ENCODE peak calls at places on chromosomes 11 and 22, in six cellular contexts. One of them, this sample, is unnamed.

GRCh38 chr22:43883012-43883661 is 8.7 kb downstream of the PNPLA5 start:
- DNase-seq in transverse colon: peak; percentile 36
- DNase-seq in sigmoid colon: peak; percentile 54
- DNase-seq in H1: peak; percentile 65
- DNase-seq in HepG2: peak; percentile 77
- DNase-seq in prostate gland: peak; percentile 38
- DNase-seq in this sample: no peak

GRCh38 chr11:69131644-69132300 is 24.0 kb upstream of the SMIM38 start:
- DNase-seq in transverse colon: peak; percentile 85
- DNase-seq in sigmoid colon: no peak
- DNase-seq in H1: peak; percentile 81
- DNase-seq in HepG2: peak; percentile 80
- DNase-seq in prostate gland: peak; percentile 87
- DNase-seq in this sample: peak; percentile 88

GRCh38 chr11:7983832-7984590 is 3.1 kb upstream of the EIF3F start:
- DNase-seq in transverse colon: no peak
- DNase-seq in sigmoid colon: no peak
- DNase-seq in H1: no peak
- DNase-seq in HepG2: no peak
- DNase-seq in prostate gland: no peak
- DNase-seq in this sample: no peak

GRCh38 chr22:36015155-36015805 is 13.3 kb downstream of the RBFOX2 start:
- DNase-seq in transverse colon: no peak
- DNase-seq in sigmoid colon: no peak
- DNase-seq in H1: no peak
- DNase-seq in HepG2: no peak
- DNase-seq in prostate gland: no peak
- DNase-seq in this sample: no peak

GRCh38 chr11:130181295-130182272 is 22.0 kb downstream of the ST14 start:
- DNase-seq in transverse colon: peak; percentile 84
- DNase-seq in sigmoid colon: no peak
- DNase-seq in H1: no peak
- DNase-seq in HepG2: peak; percentile 99
- DNase-seq in prostate gland: peak; percentile 59
- DNase-seq in this sample: no peak

GRCh38 chr11:73326929-73327811 is 19.1 kb downstream of the ARHGEF17 start:
- DNase-seq in transverse colon: no peak
- DNase-seq in sigmoid colon: no peak
- DNase-seq in H1: no peak
- DNase-seq in HepG2: no peak
- DNase-seq in prostate gland: no peak
- DNase-seq in this sample: no peak

GRCh38 chr11:80007616-80008015 is 566.8 kb upstream of the TENM4 start:
- DNase-seq in transverse colon: no peak
- DNase-seq in sigmoid colon: no peak
- DNase-seq in H1: no peak
- DNase-seq in HepG2: no peak
- DNase-seq in prostate gland: no peak
- DNase-seq in this sample: no peak

GRCh38 chr11:72037554-72038311 is 39.0 kb downstream of the IL18BP start:
- DNase-seq in transverse colon: no peak
- DNase-seq in sigmoid colon: no peak
- DNase-seq in H1: no peak
- DNase-seq in HepG2: no peak
- DNase-seq in prostate gland: no peak
- DNase-seq in this sample: no peak

GRCh38 chr22:19579880-19580279 is 55.7 kb upstream of the CLDN5 start:
- DNase-seq in transverse colon: peak; percentile 11
- DNase-seq in sigmoid colon: peak; percentile 74
- DNase-seq in H1: no peak
- DNase-seq in HepG2: no peak
- DNase-seq in prostate gland: no peak
- DNase-seq in this sample: no peak

GRCh38 chr11:70159612-70160570 is 43.2 kb upstream of the FADD start:
- DNase-seq in transverse colon: peak; percentile 16
- DNase-seq in sigmoid colon: no peak
- DNase-seq in H1: no peak
- DNase-seq in HepG2: no peak
- DNase-seq in prostate gland: peak; percentile 61
- DNase-seq in this sample: no peak
- H3K4me1 ChIP-seq in transverse colon: peaks cover 5% of the 10 kb centered on the region
- H3K4me1 ChIP-seq in sigmoid colon: no peaks in the 10 kb centered on the region
- H3K4me1 ChIP-seq in H1: no peaks in the 10 kb centered on the region
- H3K4me1 ChIP-seq in HepG2: no peaks in the 10 kb centered on the region
- H3K4me1 ChIP-seq in prostate gland: no peaks in the 10 kb centered on the region
- H3K4me1 ChIP-seq in this sample: no peaks in the 10 kb centered on the region

DNA sequence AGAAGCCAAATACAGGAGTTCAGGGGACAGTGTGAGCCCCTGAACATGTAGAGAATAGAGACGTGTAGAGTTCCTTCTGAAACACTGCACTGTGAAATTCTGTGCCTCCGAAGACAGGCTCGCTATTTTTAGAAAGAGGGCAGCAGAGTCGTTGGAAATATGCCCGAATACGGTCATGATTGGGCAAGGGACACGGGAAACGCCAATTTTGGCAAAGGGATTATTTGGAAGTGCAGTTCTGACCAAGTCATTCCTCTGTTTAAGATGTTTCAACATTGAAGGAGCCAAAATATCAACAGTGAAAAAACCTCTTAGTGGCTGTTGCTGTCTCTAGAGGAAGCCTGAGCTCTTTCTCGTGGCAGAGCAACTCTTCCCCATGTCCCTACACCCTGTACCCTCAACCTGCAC is 9.5 kb upstream of the CBX6 start:
- DNase-seq in transverse colon: peak; percentile 54
- DNase-seq in sigmoid colon: peak; percentile 90
- DNase-seq in H1: no peak
- DNase-seq in HepG2: no peak
- DNase-seq in prostate gland: peak; percentile 75
- DNase-seq in this sample: peak; percentile 51
- TF ChIP-seq POLR2AphosphoS5 in transverse colon: peak; percentile 35
- TF ChIP-seq POLR2AphosphoS5 in sigmoid colon: peak; percentile 82
- TF ChIP-seq POLR2AphosphoS5 in H1: no peak
- TF ChIP-seq POLR2AphosphoS5 in HepG2: no peak
- TF ChIP-seq POLR2AphosphoS5 in prostate gland: peak; percentile 94
- TF ChIP-seq POLR2AphosphoS5 in this sample: peak; percentile 65

DNA sequence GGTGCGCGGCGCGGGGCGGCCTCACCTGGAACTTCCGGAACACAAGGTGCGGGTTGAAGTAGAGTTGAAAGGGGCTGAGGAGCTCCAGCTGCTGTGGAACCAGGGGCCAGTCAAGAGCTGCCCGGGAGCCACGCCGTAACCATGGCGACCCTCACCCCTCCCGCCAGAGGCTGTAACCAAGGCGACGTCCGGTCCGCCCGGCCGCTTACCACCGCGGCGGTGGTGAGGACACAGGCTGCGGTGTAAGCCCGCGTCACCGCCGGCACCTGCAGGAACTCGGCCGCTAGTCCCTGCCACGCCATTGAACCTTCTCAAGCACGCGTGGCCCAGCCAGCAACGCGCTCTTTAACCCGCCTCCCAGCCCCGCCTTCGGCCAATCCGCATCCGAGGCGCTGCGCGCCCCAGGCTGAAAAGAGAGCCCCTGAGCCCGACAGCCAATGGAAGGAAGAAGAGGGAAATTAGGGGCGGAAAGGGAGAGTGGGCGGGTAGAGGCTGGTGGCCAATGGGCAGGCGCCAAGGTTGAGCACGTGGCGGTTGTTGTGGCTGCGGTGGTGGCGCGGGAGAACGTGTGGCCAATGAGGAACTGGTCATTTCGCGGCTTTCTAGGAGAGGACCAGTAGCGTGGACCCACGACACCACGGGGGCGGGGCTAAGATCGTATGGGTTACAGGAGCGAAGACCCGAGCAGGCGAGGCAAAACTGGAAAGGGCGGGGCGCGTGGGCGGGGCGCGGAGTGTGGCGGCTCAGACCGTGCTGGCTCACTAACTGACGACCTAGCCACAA is at the start of gene DERL3:
- DNase-seq in transverse colon: peak; percentile 99
- DNase-seq in sigmoid colon: peak; percentile 98
- DNase-seq in H1: peak; percentile 91
- DNase-seq in HepG2: no peak
- DNase-seq in prostate gland: peak; percentile 94
- DNase-seq in this sample: peak; percentile 99
- H3K27ac ChIP-seq in transverse colon: peak within 1 kb of the TSS; percentile 26
- H3K27ac ChIP-seq in sigmoid colon: no peak within 1 kb of the TSS
- H3K27ac ChIP-seq in H1: peak within 1 kb of the TSS; percentile 60
- H3K27ac ChIP-seq in HepG2: no peak within 1 kb of the TSS
- H3K27ac ChIP-seq in prostate gland: no peak within 1 kb of the TSS
- H3K27ac ChIP-seq in this sample: no peak within 1 kb of the TSS

DNA sequence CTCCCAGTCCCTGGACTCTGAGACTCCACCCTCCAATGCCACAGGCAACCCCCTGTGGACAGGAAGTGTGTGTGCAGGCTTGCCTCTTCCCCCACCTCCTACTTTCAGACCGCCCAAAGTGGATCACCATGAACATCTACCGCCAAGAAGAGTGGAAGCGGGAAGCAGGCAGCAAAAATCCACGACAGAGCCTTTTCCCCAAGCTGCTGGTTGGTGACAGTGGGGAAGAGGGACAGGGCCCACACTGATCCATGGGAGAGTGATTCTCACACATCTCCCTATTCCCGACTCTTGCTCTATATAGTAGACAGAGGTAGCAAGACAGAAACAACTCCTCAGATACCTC is 53.4 kb upstream of the SPATA19 start:
- DNase-seq in transverse colon: no peak
- DNase-seq in sigmoid colon: peak; percentile 26
- DNase-seq in H1: no peak
- DNase-seq in HepG2: no peak
- DNase-seq in prostate gland: no peak
- DNase-seq in this sample: no peak
- H3K4me1 ChIP-seq in transverse colon: no peaks in the 10 kb centered on the region
- H3K4me1 ChIP-seq in sigmoid colon: no peaks in the 10 kb centered on the region
- H3K4me1 ChIP-seq in H1: peaks cover 16% of the 10 kb centered on the region
- H3K4me1 ChIP-seq in HepG2: no peaks in the 10 kb centered on the region
- H3K4me1 ChIP-seq in prostate gland: no peaks in the 10 kb centered on the region
- H3K4me1 ChIP-seq in this sample: no peaks in the 10 kb centered on the region

DNA sequence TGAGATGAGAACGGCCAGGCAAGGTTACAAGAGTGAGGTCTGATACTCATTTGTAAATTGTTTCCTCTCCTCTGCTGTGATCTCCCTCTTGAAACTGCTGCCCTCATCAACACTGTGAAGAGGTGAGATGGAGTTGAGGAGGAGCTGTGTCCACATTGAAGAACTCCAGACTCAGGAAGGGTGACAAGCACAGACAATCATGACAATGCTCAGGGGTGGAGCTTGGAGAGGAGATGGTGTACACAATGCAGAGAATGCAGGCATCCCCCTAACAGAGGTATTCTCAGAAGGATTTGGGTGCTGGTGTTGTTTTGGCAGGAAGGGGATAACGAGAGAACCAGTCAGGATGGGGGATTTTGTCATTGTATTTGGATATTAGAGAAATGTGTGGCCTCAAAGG is 21.5 kb upstream of the MMP7 start:
- DNase-seq in transverse colon: no peak
- DNase-seq in sigmoid colon: no peak
- DNase-seq in H1: no peak
- DNase-seq in HepG2: no peak
- DNase-seq in prostate gland: no peak
- DNase-seq in this sample: no peak
- TF ChIP-seq POLR2AphosphoS5 in transverse colon: no peak
- TF ChIP-seq POLR2AphosphoS5 in sigmoid colon: no peak
- TF ChIP-seq POLR2AphosphoS5 in H1: no peak
- TF ChIP-seq POLR2AphosphoS5 in HepG2: no peak
- TF ChIP-seq POLR2AphosphoS5 in prostate gland: no peak
- TF ChIP-seq POLR2AphosphoS5 in this sample: no peak